ENCODE peak calls at places on chromosome 7, in five cellular contexts. One of them, this sample, is unnamed.

GRCh38 chr7:7099584-7100014 is 82.7 kb upstream of the C1GALT1 start:
- DNase-seq in heart right ventricle: peak
- DNase-seq in GM06990: no peak
- DNase-seq in mesothelial cell of epicardium: peak
- DNase-seq in WERI-Rb-1: no peak
- DNase-seq in this sample: no peak

GRCh38 chr7:55073051-55073511 is 54.3 kb downstream of the EGFR start:
- DNase-seq in heart right ventricle: no peak
- DNase-seq in GM06990: peak
- DNase-seq in mesothelial cell of epicardium: no peak
- DNase-seq in WERI-Rb-1: no peak
- DNase-seq in this sample: peak

GRCh38 chr7:113085781-113086390 is 741 bp downstream of the GPR85 start:
- DNase-seq in heart right ventricle: no peak
- DNase-seq in GM06990: no peak
- DNase-seq in mesothelial cell of epicardium: no peak
- DNase-seq in WERI-Rb-1: no peak
- DNase-seq in this sample: no peak

GRCh38 chr7:13794581-13794980 is 194.9 kb downstream of the ETV1 start:
- DNase-seq in heart right ventricle: no peak
- DNase-seq in GM06990: no peak
- DNase-seq in mesothelial cell of epicardium: no peak
- DNase-seq in WERI-Rb-1: no peak
- DNase-seq in this sample: no peak

GRCh38 chr7:154967581-154967980 is 35.3 kb downstream of the PAXIP1 start:
- DNase-seq in heart right ventricle: no peak
- DNase-seq in GM06990: no peak
- DNase-seq in mesothelial cell of epicardium: no peak
- DNase-seq in WERI-Rb-1: no peak
- DNase-seq in this sample: no peak

GRCh38 chr7:117012284-117013174 is 59.2 kb downstream of the ST7 start:
- DNase-seq in heart right ventricle: no peak
- DNase-seq in GM06990: peak
- DNase-seq in mesothelial cell of epicardium: no peak
- DNase-seq in WERI-Rb-1: no peak
- DNase-seq in this sample: peak

GRCh38 chr7:147311332-147311731 is 1194.7 kb downstream of the CNTNAP2 start:
- DNase-seq in heart right ventricle: peak
- DNase-seq in GM06990: no peak
- DNase-seq in mesothelial cell of epicardium: no peak
- DNase-seq in WERI-Rb-1: no peak
- DNase-seq in this sample: no peak

GRCh38 chr7:4713183-4713784 is 31.2 kb downstream of the FOXK1 start:
- DNase-seq in heart right ventricle: no peak
- DNase-seq in GM06990: peak
- DNase-seq in mesothelial cell of epicardium: no peak
- DNase-seq in WERI-Rb-1: no peak
- DNase-seq in this sample: peak

GRCh38 chr7:127754457-127754856 is 102.5 kb downstream of the SND1 start:
- DNase-seq in heart right ventricle: no peak
- DNase-seq in GM06990: no peak
- DNase-seq in mesothelial cell of epicardium: no peak
- DNase-seq in WERI-Rb-1: no peak
- DNase-seq in this sample: no peak

GRCh38 chr7:111159426-111159825 is 68.5 kb downstream of the LRRN3 start:
- DNase-seq in heart right ventricle: no peak
- DNase-seq in GM06990: no peak
- DNase-seq in mesothelial cell of epicardium: no peak
- DNase-seq in WERI-Rb-1: no peak
- DNase-seq in this sample: no peak

GRCh38 chr7:14321947-14322346 is 332.5 kb upstream of the ETV1 start:
- DNase-seq in heart right ventricle: no peak
- DNase-seq in GM06990: no peak
- DNase-seq in mesothelial cell of epicardium: no peak
- DNase-seq in WERI-Rb-1: no peak
- DNase-seq in this sample: no peak

GRCh38 chr7:18727094-18727870 is 231.7 kb downstream of the HDAC9 start:
- DNase-seq in heart right ventricle: no peak
- DNase-seq in GM06990: no peak
- DNase-seq in mesothelial cell of epicardium: no peak
- DNase-seq in WERI-Rb-1: no peak
- DNase-seq in this sample: no peak

GRCh38 chr7:4659551-4660286 is 22.4 kb upstream of the FOXK1 start:
- DNase-seq in heart right ventricle: no peak
- DNase-seq in GM06990: no peak
- DNase-seq in mesothelial cell of epicardium: no peak
- DNase-seq in WERI-Rb-1: peak
- DNase-seq in this sample: no peak

GRCh38 chr7:13821152-13821787 is 168.2 kb downstream of the ETV1 start:
- DNase-seq in heart right ventricle: no peak
- DNase-seq in GM06990: no peak
- DNase-seq in mesothelial cell of epicardium: no peak
- DNase-seq in WERI-Rb-1: no peak
- DNase-seq in this sample: no peak

GRCh38 chr7:2638224-2638991 is 6.6 kb downstream of the TTYH3 start:
- DNase-seq in heart right ventricle: peak
- DNase-seq in GM06990: no peak
- DNase-seq in mesothelial cell of epicardium: no peak
- DNase-seq in WERI-Rb-1: no peak
- DNase-seq in this sample: no peak

GRCh38 chr7:69738396-69738889 is 140.2 kb downstream of the AUTS2 start:
- DNase-seq in heart right ventricle: no peak
- DNase-seq in GM06990: peak
- DNase-seq in mesothelial cell of epicardium: peak
- DNase-seq in WERI-Rb-1: peak
- DNase-seq in this sample: peak

GRCh38 chr7:18684899-18685298 is 189.3 kb downstream of the HDAC9 start:
- DNase-seq in heart right ventricle: no peak
- DNase-seq in GM06990: no peak
- DNase-seq in mesothelial cell of epicardium: no peak
- DNase-seq in WERI-Rb-1: no peak
- DNase-seq in this sample: no peak

GRCh38 chr7:50921114-50921513 is 138.4 kb upstream of the GRB10 start:
- DNase-seq in heart right ventricle: no peak
- DNase-seq in GM06990: no peak
- DNase-seq in mesothelial cell of epicardium: no peak
- DNase-seq in WERI-Rb-1: no peak
- DNase-seq in this sample: no peak

GRCh38 chr7:4201566-4201965 is 480.5 kb upstream of the FOXK1 start:
- DNase-seq in heart right ventricle: no peak
- DNase-seq in GM06990: no peak
- DNase-seq in mesothelial cell of epicardium: no peak
- DNase-seq in WERI-Rb-1: no peak
- DNase-seq in this sample: no peak

GRCh38 chr7:118629898-118630469 is 405.5 kb downstream of the ANKRD7 start:
- DNase-seq in heart right ventricle: no peak
- DNase-seq in GM06990: no peak
- DNase-seq in mesothelial cell of epicardium: no peak
- DNase-seq in WERI-Rb-1: no peak
- DNase-seq in this sample: no peak

GRCh38 chr7:116212859-116213258 is 2.5 kb downstream of the TES start:
- DNase-seq in heart right ventricle: no peak
- DNase-seq in GM06990: no peak
- DNase-seq in mesothelial cell of epicardium: no peak
- DNase-seq in WERI-Rb-1: no peak
- DNase-seq in this sample: no peak

GRCh38 chr7:127588697-127589482 is 679 bp downstream of the ARF5 start:
- DNase-seq in heart right ventricle: peak
- DNase-seq in GM06990: peak
- DNase-seq in mesothelial cell of epicardium: peak
- DNase-seq in WERI-Rb-1: peak
- DNase-seq in this sample: peak

GRCh38 chr7:156091515-156092080 is 279.3 kb upstream of the SHH start:
- DNase-seq in heart right ventricle: no peak
- DNase-seq in GM06990: no peak
- DNase-seq in mesothelial cell of epicardium: no peak
- DNase-seq in WERI-Rb-1: no peak
- DNase-seq in this sample: no peak
- TF ChIP-seq CTCF in heart right ventricle: no peak
- TF ChIP-seq CTCF in GM06990: no peak
- TF ChIP-seq CTCF in mesothelial cell of epicardium: no peak
- TF ChIP-seq CTCF in WERI-Rb-1: no peak
- TF ChIP-seq CTCF in this sample: no peak

DNA sequence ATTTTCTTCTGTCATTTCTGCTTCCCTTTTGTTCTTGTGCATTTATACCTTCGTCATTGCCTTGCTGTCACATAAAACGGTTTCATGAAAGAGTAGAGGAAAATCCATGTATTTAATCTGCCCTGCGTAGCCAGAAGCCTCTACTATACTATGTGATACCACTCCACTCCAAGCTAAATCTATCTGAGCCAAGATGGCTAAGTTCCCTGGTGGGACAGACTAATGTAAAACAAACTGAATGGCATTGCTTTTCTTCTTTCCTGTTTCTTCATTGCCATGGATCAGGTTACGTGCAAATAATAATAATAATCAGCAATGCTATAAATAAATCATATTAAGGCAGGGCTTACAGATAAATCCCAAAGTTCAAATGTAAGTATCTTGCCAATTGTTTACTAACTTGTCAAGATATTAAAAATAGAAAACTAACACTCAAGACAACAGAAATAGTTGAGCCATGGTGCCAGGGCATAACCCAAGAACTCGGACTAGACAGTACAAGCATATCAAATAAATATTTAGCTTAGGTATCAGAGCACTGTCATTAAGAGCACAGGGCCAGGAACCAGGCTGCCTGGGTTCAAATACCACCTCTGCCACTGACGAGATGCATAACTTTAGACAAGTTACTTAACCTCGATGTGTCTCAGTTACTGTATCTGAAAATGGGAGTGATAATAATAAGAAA is 151.4 kb downstream of the PDE1C start:
- DNase-seq in heart right ventricle: no peak
- DNase-seq in GM06990: no peak
- DNase-seq in mesothelial cell of epicardium: no peak
- DNase-seq in WERI-Rb-1: no peak
- DNase-seq in this sample: no peak
- TF ChIP-seq CTCF in heart right ventricle: no peak
- TF ChIP-seq CTCF in GM06990: no peak
- TF ChIP-seq CTCF in mesothelial cell of epicardium: no peak
- TF ChIP-seq CTCF in WERI-Rb-1: no peak
- TF ChIP-seq CTCF in this sample: no peak

GRCh38 chr7:21253740-21254687 is 173.9 kb upstream of the SP4 start:
- DNase-seq in heart right ventricle: no peak
- DNase-seq in GM06990: no peak
- DNase-seq in mesothelial cell of epicardium: peak
- DNase-seq in WERI-Rb-1: peak
- DNase-seq in this sample: peak
- TF ChIP-seq CTCF in heart right ventricle: peak
- TF ChIP-seq CTCF in GM06990: peak
- TF ChIP-seq CTCF in mesothelial cell of epicardium: peak
- TF ChIP-seq CTCF in WERI-Rb-1: peak
- TF ChIP-seq CTCF in this sample: peak

DNA sequence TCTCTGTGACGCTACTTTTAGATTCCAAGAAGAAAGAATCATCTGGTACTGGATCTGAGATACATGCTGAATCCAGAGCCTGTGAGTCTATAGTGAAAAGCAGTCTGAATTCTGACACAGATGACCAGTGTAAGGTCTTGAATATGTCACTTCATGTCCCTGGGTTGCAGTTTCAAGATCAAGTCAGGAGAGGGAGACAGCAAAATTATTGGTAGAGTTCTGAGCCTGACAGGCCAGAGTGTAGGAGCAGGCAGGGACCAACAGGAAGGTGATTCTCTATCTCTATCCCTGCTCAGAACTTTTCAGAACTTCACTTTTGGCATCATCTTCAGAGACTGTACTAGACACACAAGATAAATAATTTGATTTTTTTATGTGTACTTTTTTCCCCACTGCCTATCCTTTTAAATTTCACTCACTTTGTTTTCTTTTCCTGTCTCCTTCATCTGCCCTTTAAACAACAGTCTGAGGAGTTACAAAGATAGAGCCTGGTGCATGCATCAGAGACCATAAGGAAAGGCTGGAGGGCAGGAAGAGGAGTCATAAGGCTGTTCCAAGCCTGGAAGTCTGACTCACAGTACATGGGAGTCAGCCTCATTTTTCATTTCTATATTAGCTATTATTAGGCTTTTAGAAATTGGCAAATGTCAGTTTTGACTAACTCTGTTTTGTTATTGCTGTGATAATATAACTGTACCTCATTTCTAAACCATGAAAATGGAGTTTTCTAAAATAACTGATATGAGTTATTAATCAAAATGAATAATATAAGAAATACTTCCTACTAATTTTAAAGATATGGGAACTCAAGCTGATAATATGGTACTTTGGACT is 120.2 kb upstream of the TMEM229A start:
- DNase-seq in heart right ventricle: no peak
- DNase-seq in GM06990: peak
- DNase-seq in mesothelial cell of epicardium: no peak
- DNase-seq in WERI-Rb-1: peak
- DNase-seq in this sample: no peak
- TF ChIP-seq CTCF in heart right ventricle: no peak
- TF ChIP-seq CTCF in GM06990: peak
- TF ChIP-seq CTCF in mesothelial cell of epicardium: no peak
- TF ChIP-seq CTCF in WERI-Rb-1: peak
- TF ChIP-seq CTCF in this sample: peak

DNA sequence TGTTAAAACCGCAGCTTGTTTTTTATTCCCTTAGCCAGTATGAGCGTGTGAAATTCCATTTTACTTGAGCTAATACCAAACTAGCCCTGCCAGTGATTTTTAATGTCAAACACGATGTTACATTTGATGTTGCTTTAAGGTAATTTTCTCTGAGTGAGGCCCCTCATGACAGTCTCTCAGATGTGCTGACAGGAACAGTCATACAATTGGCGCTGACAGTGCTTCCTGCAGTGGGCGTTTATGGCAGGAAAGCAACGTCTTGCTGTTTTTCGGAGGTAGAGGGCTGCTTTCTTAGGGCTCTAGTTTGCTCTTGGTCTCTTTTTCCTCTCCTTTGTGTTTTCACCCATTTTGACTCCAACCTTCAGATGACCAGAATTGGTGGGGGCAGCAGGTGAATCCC is 19.3 kb downstream of the PON1 start:
- DNase-seq in heart right ventricle: no peak
- DNase-seq in GM06990: no peak
- DNase-seq in mesothelial cell of epicardium: no peak
- DNase-seq in WERI-Rb-1: no peak
- DNase-seq in this sample: no peak
- TF ChIP-seq CTCF in heart right ventricle: no peak
- TF ChIP-seq CTCF in GM06990: no peak
- TF ChIP-seq CTCF in mesothelial cell of epicardium: no peak
- TF ChIP-seq CTCF in WERI-Rb-1: no peak
- TF ChIP-seq CTCF in this sample: no peak

GRCh38 chr7:93923291-93923690 is 1.8 kb downstream of the GNG11 start:
- DNase-seq in heart right ventricle: no peak
- DNase-seq in GM06990: no peak
- DNase-seq in mesothelial cell of epicardium: no peak
- DNase-seq in WERI-Rb-1: no peak
- DNase-seq in this sample: no peak
- TF ChIP-seq CTCF in heart right ventricle: no peak
- TF ChIP-seq CTCF in GM06990: no peak
- TF ChIP-seq CTCF in mesothelial cell of epicardium: no peak
- TF ChIP-seq CTCF in WERI-Rb-1: no peak
- TF ChIP-seq CTCF in this sample: no peak